ENCODE peak calls at places on chromosomes 13 and 19, in four cellular contexts. F is transverse colon, I is esophagus muscularis mucosa, S is GM12892. N is an unnamed sample.

GRCh38 chr13:66689628-66690027 is 540.5 kb downstream of the PCDH9 start:
- DNase-seq in F (no peak), I (no peak), S (no peak), N (no peak)

GRCh38 chr13:60435762-60436374 is 38.8 kb downstream of the TDRD3 start:
- DNase-seq in F (no peak), I (no peak), S (no peak), N (no peak)

GRCh38 chr13:40968416-40969000 is 50.6 kb downstream of the ELF1 start:
- DNase-seq in F (no peak), I (no peak), S (no peak), N (no peak)

GRCh38 chr13:68628994-68629393 is 1398.9 kb upstream of the PCDH9 start:
- DNase-seq in F (no peak), I (no peak), S (no peak), N (no peak)

GRCh38 chr13:73835138-73835721 is 299.0 kb downstream of the KLF12 start:
- DNase-seq in F (no peak), I (no peak), S (no peak), N (peak)

GRCh38 chr13:20118268-20119140 is 42.3 kb downstream of the GJA3 start:
- DNase-seq in F (peak), I (no peak), S (peak), N (no peak)

GRCh38 chr19:44677019-44677809 is 5.9 kb downstream of the CEACAM19 start:
- DNase-seq in F (no peak), I (no peak), S (no peak), N (peak)

GRCh38 chr13:40221460-40222201 is 444.8 kb downstream of the FOXO1 start:
- DNase-seq in F (peak), I (no peak), S (no peak), N (no peak)

GRCh38 chr13:112693831-112694497 is 4.1 kb downstream of the ATP11A start:
- DNase-seq in F (no peak), I (no peak), S (no peak), N (peak)

GRCh38 chr13:99033814-99034213 is 56.0 kb upstream of the DOCK9 start:
- DNase-seq in F (no peak), I (no peak), S (no peak), N (no peak)

GRCh38 chr13:65302691-65303090 is 1927.4 kb downstream of the PCDH9 start:
- DNase-seq in F (no peak), I (no peak), S (no peak), N (no peak)

GRCh38 chr13:113048766-113049165 is 56.8 kb upstream of the F7 start:
- DNase-seq in F (no peak), I (no peak), S (no peak), N (no peak)

GRCh38 chr19:8615813-8616596 is 5.5 kb upstream of the ADAMTS10 start:
- DNase-seq in F (peak), I (no peak), S (no peak), N (no peak)

GRCh38 chr13:22200469-22200868 is 529.6 kb downstream of the FGF9 start:
- DNase-seq in F (no peak), I (no peak), S (no peak), N (no peak)

GRCh38 chr13:22793598-22794134 is 387.1 kb upstream of the SGCG start:
- DNase-seq in F (no peak), I (no peak), S (no peak), N (no peak)

GRCh38 chr13:27020415-27020814 is 151.2 kb downstream of the USP12 start:
- DNase-seq in F (no peak), I (no peak), S (no peak), N (no peak)

GRCh38 chr13:112213467-112214245 is 146.7 kb downstream of the SOX1 start:
- DNase-seq in F (peak), I (no peak), S (no peak), N (no peak)

GRCh38 chr13:49071341-49071937 is 95.7 kb downstream of the FNDC3A start:
- DNase-seq in F (no peak), I (no peak), S (no peak), N (no peak)

GRCh38 chr13:37442996-37443395 is 155.6 kb downstream of the POSTN start:
- DNase-seq in F (no peak), I (no peak), S (no peak), N (no peak)

GRCh38 chr19:48480476-48481190 is 11.5 kb downstream of the CYTH2 start:
- DNase-seq in F (peak), I (no peak), S (no peak), N (peak)
- TF ChIP-seq POLR2AphosphoS5 in F (peak), I (peak), S (no peak), N (no peak)

GRCh38 chr19:1478934-1479707 is at the start of gene C19orf25:
- DNase-seq in F (peak), I (peak), S (peak), N (peak)
- TF ChIP-seq POLR2AphosphoS5 in F (peak), I (peak), S (peak), N (peak)

GRCh38 chr19:54218259-54218658 is 4.5 kb downstream of the LILRB3 start:
- DNase-seq in F (no peak), I (no peak), S (no peak), N (no peak)
- TF ChIP-seq POLR2AphosphoS5 in F (no peak), I (no peak), S (no peak), N (no peak)

GRCh38 chr19:3537101-3537437 is 1.9 kb upstream of the TEKTIP1 start:
- DNase-seq in F (no peak), I (no peak), S (no peak), N (no peak)

GRCh38 chr19:3538965-3539742 is at the start of gene TEKTIP1:
- DNase-seq in F (no peak), I (no peak), S (no peak), N (no peak)

GRCh38 chr19:3536429-3537100 is 2.4 kb upstream of the TEKTIP1 start:
- DNase-seq in F (no peak), I (no peak), S (no peak), N (no peak)

GRCh38 chr19:3538258-3538929 is 580 bp upstream of the TEKTIP1 start:
- DNase-seq in F (no peak), I (no peak), S (no peak), N (no peak)

GRCh38 chr19:3537438-3538240 is 1.3 kb upstream of the TEKTIP1 start:
- DNase-seq in F (no peak), I (no peak), S (no peak), N (no peak)
- TF ChIP-seq POLR2AphosphoS5 in F (no peak), I (no peak), S (no peak), N (peak)

DNA sequence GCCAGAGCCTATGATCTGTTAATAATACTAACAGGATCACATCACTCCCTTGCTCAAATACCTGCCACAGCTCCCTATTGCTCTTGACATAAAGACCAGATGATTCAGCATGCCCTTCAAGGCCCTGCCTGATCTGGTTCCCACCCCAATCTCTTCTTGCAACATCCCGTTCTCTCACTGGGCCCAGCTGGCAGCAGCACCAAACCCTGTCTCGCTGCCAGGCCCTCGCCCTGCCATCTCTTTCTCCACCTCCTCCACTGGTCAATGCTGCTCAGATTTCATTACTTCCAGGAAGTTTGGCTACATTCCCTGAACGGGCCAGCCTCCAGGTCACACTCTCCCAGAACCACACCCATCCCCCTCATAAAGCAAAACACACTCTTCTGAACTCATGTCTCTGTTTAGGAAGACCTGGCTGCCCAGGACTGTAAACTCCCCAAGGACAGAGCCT is 8.6 kb upstream of the BCAT2 start:
- DNase-seq in F (peak), I (peak), S (no peak), N (no peak)
- TF ChIP-seq POLR2AphosphoS5 in F (peak), I (peak), S (no peak), N (no peak)

GRCh38 chr19:50387176-50387867 is 3.2 kb downstream of the POLD1 start:
- DNase-seq in F (no peak), I (no peak), S (no peak), N (peak)
- TF ChIP-seq POLR2AphosphoS5 in F (no peak), I (no peak), S (no peak), N (peak)

GRCh38 chr13:29923554-29924481 is 73.4 kb upstream of the UBL3 start:
- DNase-seq in F (peak), I (no peak), S (peak), N (no peak)
- TF ChIP-seq POLR2AphosphoS5 in F (peak), I (peak), S (no peak), N (no peak)